ENCODE peak calls at places on chromosome 2, in six cellular contexts. One of them, this sample, is unnamed.

GRCh38 chr2:39547811-39548719 is 111.0 kb upstream of the MAP4K3 start:
- DNase-seq in IMR-90: peak; percentile 77
- DNase-seq in adrenal gland: no peak
- DNase-seq in endothelial cell of umbilical vein: no peak
- DNase-seq in ovary: no peak
- DNase-seq in left ventricle myocardium inferior: no peak
- DNase-seq in this sample: no peak

GRCh38 chr2:201363857-201364560 is 6.9 kb upstream of the FLACC1 start:
- DNase-seq in adrenal gland: no peak
- DNase-seq in IMR-90: peak; percentile 71
- DNase-seq in endothelial cell of umbilical vein: peak; percentile 54
- DNase-seq in left ventricle myocardium inferior: no peak
- DNase-seq in ovary: no peak
- DNase-seq in this sample: no peak

GRCh38 chr2:11866358-11867335 is 120.2 kb downstream of the LPIN1 start:
- DNase-seq in IMR-90: no peak
- DNase-seq in endothelial cell of umbilical vein: no peak
- DNase-seq in left ventricle myocardium inferior: no peak
- DNase-seq in adrenal gland: no peak
- DNase-seq in ovary: no peak
- DNase-seq in this sample: peak; percentile 6

GRCh38 chr2:127125821-127126220 is 18.9 kb upstream of the BIN1 start:
- DNase-seq in IMR-90: no peak
- DNase-seq in endothelial cell of umbilical vein: no peak
- DNase-seq in adrenal gland: no peak
- DNase-seq in ovary: no peak
- DNase-seq in left ventricle myocardium inferior: no peak
- DNase-seq in this sample: no peak

GRCh38 chr2:172416447-172417058 is 10.8 kb upstream of the ITGA6 start:
- DNase-seq in ovary: no peak
- DNase-seq in adrenal gland: no peak
- DNase-seq in endothelial cell of umbilical vein: no peak
- DNase-seq in left ventricle myocardium inferior: no peak
- DNase-seq in IMR-90: no peak
- DNase-seq in this sample: no peak

GRCh38 chr2:147937744-147938349 is 82.7 kb downstream of the ORC4 start:
- DNase-seq in ovary: no peak
- DNase-seq in left ventricle myocardium inferior: no peak
- DNase-seq in endothelial cell of umbilical vein: peak; percentile 36
- DNase-seq in adrenal gland: no peak
- DNase-seq in IMR-90: peak; percentile 40
- DNase-seq in this sample: no peak

GRCh38 chr2:46135230-46135555 is 162.0 kb upstream of the EPAS1 start:
- DNase-seq in endothelial cell of umbilical vein: peak; percentile 78
- DNase-seq in IMR-90: no peak
- DNase-seq in adrenal gland: no peak
- DNase-seq in left ventricle myocardium inferior: no peak
- DNase-seq in ovary: no peak
- DNase-seq in this sample: no peak

GRCh38 chr2:122808286-122808969 is 1053.0 kb downstream of the TSN start:
- DNase-seq in IMR-90: no peak
- DNase-seq in adrenal gland: no peak
- DNase-seq in left ventricle myocardium inferior: no peak
- DNase-seq in endothelial cell of umbilical vein: no peak
- DNase-seq in ovary: no peak
- DNase-seq in this sample: no peak

GRCh38 chr2:125427721-125428315 is 1228.1 kb upstream of the GYPC start:
- DNase-seq in adrenal gland: no peak
- DNase-seq in ovary: no peak
- DNase-seq in endothelial cell of umbilical vein: no peak
- DNase-seq in left ventricle myocardium inferior: no peak
- DNase-seq in IMR-90: peak; percentile 79
- DNase-seq in this sample: no peak

GRCh38 chr2:46701152-46701551 is 214.5 kb downstream of the MCFD2 start:
- DNase-seq in endothelial cell of umbilical vein: peak; percentile 9
- DNase-seq in adrenal gland: no peak
- DNase-seq in ovary: no peak
- DNase-seq in left ventricle myocardium inferior: no peak
- DNase-seq in IMR-90: peak; percentile 72
- DNase-seq in this sample: no peak

GRCh38 chr2:157480182-157480961 is 36.5 kb upstream of the CYTIP start:
- DNase-seq in ovary: no peak
- DNase-seq in left ventricle myocardium inferior: peak; percentile 82
- DNase-seq in adrenal gland: no peak
- DNase-seq in endothelial cell of umbilical vein: no peak
- DNase-seq in IMR-90: peak; percentile 24
- DNase-seq in this sample: peak; percentile 25

GRCh38 chr2:31586230-31586629 is 5.5 kb upstream of the SRD5A2 start:
- DNase-seq in IMR-90: no peak
- DNase-seq in left ventricle myocardium inferior: no peak
- DNase-seq in ovary: no peak
- DNase-seq in adrenal gland: no peak
- DNase-seq in endothelial cell of umbilical vein: no peak
- DNase-seq in this sample: no peak

GRCh38 chr2:42569116-42569711 is 782 bp downstream of the MTA3 start:
- DNase-seq in IMR-90: peak; percentile 12
- DNase-seq in ovary: peak; percentile 68
- DNase-seq in adrenal gland: peak; percentile 46
- DNase-seq in left ventricle myocardium inferior: peak; percentile 17
- DNase-seq in endothelial cell of umbilical vein: peak; percentile 69
- DNase-seq in this sample: peak; percentile 45

GRCh38 chr2:37576831-37577230 is 94.6 kb downstream of the CDC42EP3 start:
- DNase-seq in IMR-90: peak; percentile 71
- DNase-seq in ovary: no peak
- DNase-seq in left ventricle myocardium inferior: no peak
- DNase-seq in adrenal gland: no peak
- DNase-seq in endothelial cell of umbilical vein: no peak
- DNase-seq in this sample: no peak

GRCh38 chr2:16718551-16719404 is 53.1 kb upstream of the CYRIA start:
- DNase-seq in left ventricle myocardium inferior: no peak
- DNase-seq in endothelial cell of umbilical vein: no peak
- DNase-seq in IMR-90: no peak
- DNase-seq in adrenal gland: no peak
- DNase-seq in ovary: no peak
- DNase-seq in this sample: no peak

GRCh38 chr2:70962885-70963878 is 15.2 kb upstream of the ANKRD53 start:
- DNase-seq in ovary: no peak
- DNase-seq in IMR-90: no peak
- DNase-seq in left ventricle myocardium inferior: no peak
- DNase-seq in endothelial cell of umbilical vein: no peak
- DNase-seq in adrenal gland: peak; percentile 12
- DNase-seq in this sample: peak; percentile 6

GRCh38 chr2:68569604-68570003 is 73.8 kb upstream of the PROKR1 start:
- DNase-seq in endothelial cell of umbilical vein: no peak
- DNase-seq in IMR-90: peak; percentile 78
- DNase-seq in left ventricle myocardium inferior: no peak
- DNase-seq in adrenal gland: no peak
- DNase-seq in ovary: no peak
- DNase-seq in this sample: no peak

GRCh38 chr2:20235655-20236302 is 10.8 kb upstream of the SDC1 start:
- DNase-seq in endothelial cell of umbilical vein: no peak
- DNase-seq in ovary: no peak
- DNase-seq in left ventricle myocardium inferior: no peak
- DNase-seq in adrenal gland: no peak
- DNase-seq in IMR-90: no peak
- DNase-seq in this sample: peak; percentile 89

GRCh38 chr2:54482725-54483124 is 26.6 kb downstream of the SPTBN1 start:
- DNase-seq in IMR-90: peak; percentile 90
- DNase-seq in adrenal gland: no peak
- DNase-seq in left ventricle myocardium inferior: no peak
- DNase-seq in endothelial cell of umbilical vein: peak; percentile 47
- DNase-seq in ovary: no peak
- DNase-seq in this sample: no peak

GRCh38 chr2:75200140-75200985 is 1.0 kb upstream of the TACR1 start:
- DNase-seq in left ventricle myocardium inferior: peak; percentile 64
- DNase-seq in ovary: peak; percentile 52
- DNase-seq in IMR-90: peak; percentile 39
- DNase-seq in endothelial cell of umbilical vein: peak; percentile 9
- DNase-seq in adrenal gland: peak; percentile 58
- DNase-seq in this sample: no peak

GRCh38 chr2:45964226-45964841 is 312.9 kb downstream of the PRKCE start:
- DNase-seq in IMR-90: peak; percentile 90
- DNase-seq in left ventricle myocardium inferior: peak; percentile 60
- DNase-seq in endothelial cell of umbilical vein: peak; percentile 95
- DNase-seq in adrenal gland: peak; percentile 79
- DNase-seq in ovary: peak; percentile 66
- DNase-seq in this sample: peak; percentile 96

GRCh38 chr2:20624884-20625485 is 25.9 kb downstream of the HS1BP3 start:
- DNase-seq in left ventricle myocardium inferior: peak; percentile 13
- DNase-seq in endothelial cell of umbilical vein: no peak
- DNase-seq in adrenal gland: no peak
- DNase-seq in ovary: peak; percentile 26
- DNase-seq in IMR-90: no peak
- DNase-seq in this sample: no peak

GRCh38 chr2:239378021-239378917 is 22.6 kb downstream of the HDAC4 start:
- DNase-seq in adrenal gland: no peak
- DNase-seq in ovary: no peak
- DNase-seq in left ventricle myocardium inferior: no peak
- DNase-seq in IMR-90: no peak
- DNase-seq in endothelial cell of umbilical vein: no peak
- DNase-seq in this sample: no peak

DNA sequence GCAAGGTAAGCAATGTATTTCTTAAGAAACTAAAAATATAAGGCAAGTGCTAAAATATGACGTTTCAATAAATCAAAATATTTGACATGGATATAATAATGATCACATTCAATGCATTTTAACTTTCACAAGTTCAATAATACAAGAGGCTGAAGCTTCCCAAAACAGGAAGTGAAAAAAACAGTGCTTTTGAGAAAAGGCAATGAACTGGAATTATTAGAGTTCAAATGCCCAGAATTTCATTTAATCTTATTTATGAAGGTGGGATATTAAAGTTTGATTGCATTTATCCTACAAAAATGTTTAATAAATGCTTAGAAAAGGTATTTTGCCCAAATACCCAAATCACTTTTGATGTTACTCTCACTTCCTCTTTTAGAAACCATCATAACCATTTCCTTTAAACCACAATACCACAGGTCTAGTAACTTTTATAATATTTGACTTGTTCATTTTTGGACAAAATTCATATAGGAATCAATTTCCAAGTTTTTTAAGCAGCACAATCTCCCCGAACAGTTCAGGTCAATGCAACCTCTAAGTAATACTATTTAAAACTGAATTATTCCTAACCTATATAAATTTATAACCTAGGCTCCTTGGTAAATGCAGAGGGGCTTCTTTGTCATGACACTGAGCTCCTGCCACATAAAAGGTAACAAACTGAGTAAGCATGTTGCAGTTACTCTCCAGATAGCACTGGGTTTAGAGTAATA is 2.1 kb downstream of the NCKAP1 start:
- DNase-seq in adrenal gland: no peak
- DNase-seq in IMR-90: no peak
- DNase-seq in ovary: no peak
- DNase-seq in left ventricle myocardium inferior: no peak
- DNase-seq in endothelial cell of umbilical vein: peak; percentile 44
- DNase-seq in this sample: no peak
- H3K4me1 ChIP-seq in adrenal gland: peaks cover 10% of the 10 kb centered on the region
- H3K4me1 ChIP-seq in IMR-90: peaks cover 5% of the 10 kb centered on the region
- H3K4me1 ChIP-seq in ovary: peaks cover 6% of the 10 kb centered on the region
- H3K4me1 ChIP-seq in left ventricle myocardium inferior: peaks cover 78% of the 10 kb centered on the region
- H3K4me1 ChIP-seq in endothelial cell of umbilical vein: peaks cover 37% of the 10 kb centered on the region
- H3K4me1 ChIP-seq in this sample: peaks cover 14% of the 10 kb centered on the region

DNA sequence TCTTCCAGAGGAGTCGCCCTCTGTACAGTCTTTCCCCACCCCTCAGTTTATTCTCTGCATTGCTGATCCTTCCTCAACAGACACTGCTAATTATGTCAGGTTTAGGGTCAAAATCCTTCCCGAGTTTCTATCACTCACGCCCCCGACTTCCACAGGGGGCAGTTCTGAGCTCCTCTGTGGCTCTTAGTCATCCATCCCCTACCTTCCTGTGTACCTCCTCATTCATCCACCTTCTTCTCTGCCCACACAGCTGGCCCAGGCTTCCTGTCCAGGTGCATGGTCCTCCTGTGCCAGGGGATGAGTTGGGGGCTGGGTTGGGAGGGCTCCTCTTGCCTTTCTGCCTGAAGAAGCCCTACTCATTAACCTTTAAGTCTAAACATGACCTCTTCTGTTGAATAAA is 202.9 kb downstream of the ARL4C start:
- DNase-seq in endothelial cell of umbilical vein: peak; percentile 15
- DNase-seq in left ventricle myocardium inferior: no peak
- DNase-seq in IMR-90: no peak
- DNase-seq in ovary: no peak
- DNase-seq in adrenal gland: no peak
- DNase-seq in this sample: no peak
- H3K4me1 ChIP-seq in endothelial cell of umbilical vein: peaks cover 27% of the 10 kb centered on the region
- H3K4me1 ChIP-seq in left ventricle myocardium inferior: peaks cover 25% of the 10 kb centered on the region
- H3K4me1 ChIP-seq in IMR-90: peaks cover 11% of the 10 kb centered on the region
- H3K4me1 ChIP-seq in ovary: no peaks in the 10 kb centered on the region
- H3K4me1 ChIP-seq in adrenal gland: no peaks in the 10 kb centered on the region
- H3K4me1 ChIP-seq in this sample: peaks cover 4% of the 10 kb centered on the region

GRCh38 chr2:8300216-8300615 is 381.6 kb upstream of the ID2 start:
- DNase-seq in left ventricle myocardium inferior: no peak
- DNase-seq in IMR-90: no peak
- DNase-seq in ovary: no peak
- DNase-seq in adrenal gland: no peak
- DNase-seq in endothelial cell of umbilical vein: no peak
- DNase-seq in this sample: peak; percentile 12
- H3K4me1 ChIP-seq in left ventricle myocardium inferior: peaks cover 5% of the 10 kb centered on the region
- H3K4me1 ChIP-seq in IMR-90: peaks cover 5% of the 10 kb centered on the region
- H3K4me1 ChIP-seq in ovary: no peaks in the 10 kb centered on the region
- H3K4me1 ChIP-seq in adrenal gland: no peaks in the 10 kb centered on the region
- H3K4me1 ChIP-seq in endothelial cell of umbilical vein: no peaks in the 10 kb centered on the region
- H3K4me1 ChIP-seq in this sample: no peaks in the 10 kb centered on the region

GRCh38 chr2:104857262-104858221 is 3.6 kb downstream of the POU3F3 start:
- DNase-seq in IMR-90: no peak
- DNase-seq in left ventricle myocardium inferior: no peak
- DNase-seq in endothelial cell of umbilical vein: no peak
- DNase-seq in adrenal gland: no peak
- DNase-seq in ovary: no peak
- DNase-seq in this sample: no peak
- H3K4me1 ChIP-seq in IMR-90: no peaks in the 10 kb centered on the region
- H3K4me1 ChIP-seq in left ventricle myocardium inferior: peaks cover 52% of the 10 kb centered on the region
- H3K4me1 ChIP-seq in endothelial cell of umbilical vein: peaks cover 2% of the 10 kb centered on the region
- H3K4me1 ChIP-seq in adrenal gland: no peaks in the 10 kb centered on the region
- H3K4me1 ChIP-seq in ovary: peaks cover 9% of the 10 kb centered on the region
- H3K4me1 ChIP-seq in this sample: peaks cover 13% of the 10 kb centered on the region

DNA sequence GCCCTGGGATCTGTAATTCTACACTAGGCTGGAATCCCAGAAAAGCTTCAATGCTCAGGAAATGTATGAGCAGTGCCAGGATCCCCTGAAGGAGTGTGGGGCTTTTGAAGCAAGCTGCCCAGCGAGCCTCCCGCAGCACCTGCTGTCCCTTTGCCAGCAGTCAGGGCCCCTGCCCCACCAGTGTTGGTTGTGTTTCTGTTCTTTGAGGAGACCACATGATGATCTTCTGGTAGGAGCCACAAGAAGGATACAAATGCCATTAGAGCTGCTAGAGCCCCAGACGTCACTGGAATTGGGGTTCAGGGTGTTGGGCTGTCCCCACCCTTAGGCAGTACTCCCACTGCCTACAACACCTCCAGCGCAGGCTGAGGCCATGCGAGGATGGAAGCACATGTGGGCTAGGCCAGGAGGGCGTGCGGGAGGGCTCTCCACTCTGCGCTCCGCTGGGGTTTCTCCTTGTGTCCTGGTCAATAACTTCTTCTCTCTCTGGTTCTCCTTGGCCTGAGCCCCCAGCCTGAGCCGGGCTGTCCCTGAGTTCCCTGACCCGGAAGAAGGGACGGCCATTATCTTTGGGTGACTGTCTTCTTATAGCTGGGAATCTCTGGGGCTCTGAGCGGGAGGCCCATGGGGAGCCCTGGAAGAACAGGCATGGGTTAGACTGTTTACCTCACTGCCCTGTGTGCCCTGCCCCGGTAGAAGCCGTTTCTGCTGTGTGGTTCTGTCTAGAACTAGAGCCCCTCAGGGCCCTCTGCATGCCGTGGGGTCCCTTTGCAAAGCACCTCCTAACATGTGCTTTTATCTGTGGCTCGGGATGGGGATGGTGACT is 73.9 kb downstream of the LRRFIP1 start:
- DNase-seq in ovary: no peak
- DNase-seq in IMR-90: no peak
- DNase-seq in adrenal gland: no peak
- DNase-seq in left ventricle myocardium inferior: no peak
- DNase-seq in endothelial cell of umbilical vein: no peak
- DNase-seq in this sample: no peak
- H3K4me1 ChIP-seq in ovary: peaks cover 25% of the 10 kb centered on the region
- H3K4me1 ChIP-seq in IMR-90: peaks cover 65% of the 10 kb centered on the region
- H3K4me1 ChIP-seq in adrenal gland: peaks cover 51% of the 10 kb centered on the region
- H3K4me1 ChIP-seq in left ventricle myocardium inferior: peaks cover 100% of the 10 kb centered on the region
- H3K4me1 ChIP-seq in endothelial cell of umbilical vein: peaks cover 79% of the 10 kb centered on the region
- H3K4me1 ChIP-seq in this sample: peaks cover 38% of the 10 kb centered on the region

This sample was measured in colonic mucosa.